ENCODE peak calls at places on chromosomes 3 and 15, in nine cellular contexts. B is foreskin fibroblast, C is endodermal cell, J is hepatocyte, S is anterior cingulate cortex, T is Ammon's horn, K is natural killer cell, W is cardiac septum, P is IMR-90. L is an unnamed sample.

GRCh38 chr3:108008931-108009635 is 81.7 kb downstream of the CD47 start:
- DNase-seq in P (peak), B (no peak), K (no peak), T (no peak), S (no peak), C (no peak), W (no peak), J (no peak), L (no peak)

GRCh38 chr3:146543461-146544012 is 870 bp downstream of the PLSCR1 start:
- DNase-seq in J (peak), K (no peak), B (peak), S (no peak), T (peak), P (peak), C (no peak), W (no peak), L (no peak)

GRCh38 chr3:138078901-138079344 is 36.5 kb downstream of the DZIP1L start:
- DNase-seq in P (peak), T (no peak), S (no peak), B (peak), K (no peak), W (no peak), J (peak), C (no peak), L (no peak)

GRCh38 chr15:66586155-66586976 is 20.6 kb upstream of the LCTL start:
- DNase-seq in K (no peak), J (no peak), S (no peak), T (peak), W (no peak), P (no peak), C (peak), B (no peak), L (no peak)

GRCh38 chr3:35393916-35394315 is 245.4 kb upstream of the ARPP21 start:
- DNase-seq in J (peak), B (peak), C (peak), T (peak), W (no peak), K (no peak), S (no peak), P (no peak), L (no peak)

GRCh38 chr15:37618368-37618767 is 316.1 kb upstream of the TMCO5A start:
- DNase-seq in S (no peak), B (no peak), K (no peak), J (no peak), W (no peak), T (no peak), C (no peak), P (no peak), L (no peak)

GRCh38 chr3:16935766-16936165 is 51.0 kb downstream of the PLCL2 start:
- DNase-seq in J (no peak), W (no peak), T (no peak), P (no peak), B (no peak), C (no peak), K (no peak), S (no peak), L (no peak)

GRCh38 chr15:34652726-34653033 is 69.2 kb upstream of the GOLGA8B start:
- DNase-seq in W (no peak), J (no peak), K (no peak), P (no peak), B (no peak), S (no peak), C (no peak), T (no peak), L (no peak)

GRCh38 chr3:73658227-73658626 is 33.5 kb upstream of the PDZRN3 start:
- DNase-seq in P (no peak), J (no peak), B (no peak), T (no peak), S (no peak), K (no peak), C (peak), W (no peak), L (no peak)

GRCh38 chr3:37916685-37917084 is 55.0 kb downstream of the CTDSPL start:
- DNase-seq in P (no peak), W (no peak), C (no peak), S (no peak), K (no peak), T (no peak), B (no peak), J (no peak), L (no peak)

GRCh38 chr3:20039082-20039764 is 1.0 kb upstream of the KAT2B start:
- DNase-seq in W (no peak), B (no peak), P (no peak), K (no peak), C (no peak), J (no peak), S (no peak), T (no peak), L (no peak)

GRCh38 chr3:87410110-87410509 is 133.7 kb upstream of the POU1F1 start:
- DNase-seq in S (no peak), W (no peak), K (no peak), P (no peak), J (no peak), B (peak), T (no peak), C (no peak), L (no peak)

GRCh38 chr3:66441124-66441523 is 59.7 kb downstream of the LRIG1 start:
- DNase-seq in S (no peak), W (no peak), J (no peak), C (peak), P (peak), B (peak), K (no peak), T (no peak), L (no peak)

GRCh38 chr3:23945653-23945902 is 492 bp downstream of the NR1D2 start:
- DNase-seq in B (no peak), S (no peak), C (no peak), J (no peak), K (no peak), W (no peak), T (no peak), P (no peak), L (no peak)

L was measured in Kasumi-1.